ENCODE peak calls at places on chromosomes 4 and X, in four cellular contexts. One of them, this sample, is unnamed. For H3K4me1, the result is how much of the 10 kb centered on the place peaks cover.

GRCh38 chrX:153878285-153878779 is 7.6 kb downstream of the L1CAM start:
- DNase-seq in right cardiac atrium: no peak
- DNase-seq in psoas muscle: no peak
- DNase-seq in Peyer's patch: no peak
- DNase-seq in this sample: no peak

GRCh38 chr4:87896020-87896621 is 63.4 kb downstream of the MEPE start:
- DNase-seq in Peyer's patch: no peak
- DNase-seq in psoas muscle: no peak
- DNase-seq in right cardiac atrium: no peak
- DNase-seq in this sample: peak

GRCh38 chrX:101415180-101416130 is 7.4 kb downstream of the HNRNPH2 start:
- DNase-seq in Peyer's patch: no peak
- DNase-seq in psoas muscle: no peak
- DNase-seq in right cardiac atrium: no peak
- DNase-seq in this sample: no peak

GRCh38 chrX:150526692-150527091 is 41.7 kb upstream of the MTM1 start:
- DNase-seq in Peyer's patch: no peak
- DNase-seq in right cardiac atrium: no peak
- DNase-seq in psoas muscle: no peak
- DNase-seq in this sample: no peak

GRCh38 chrX:71118032-71118984 is at the start of gene MED12:
- DNase-seq in Peyer's patch: peak
- DNase-seq in right cardiac atrium: peak
- DNase-seq in psoas muscle: peak
- DNase-seq in this sample: peak

GRCh38 chrX:80876877-80877276 is 67.2 kb upstream of the BRWD3 start:
- DNase-seq in psoas muscle: no peak
- DNase-seq in right cardiac atrium: no peak
- DNase-seq in Peyer's patch: no peak
- DNase-seq in this sample: no peak

GRCh38 chr4:26076000-26076587 is 162.1 kb downstream of the SMIM20 start:
- DNase-seq in right cardiac atrium: no peak
- DNase-seq in Peyer's patch: no peak
- DNase-seq in psoas muscle: no peak
- DNase-seq in this sample: peak

GRCh38 chrX:74656079-74656745 is 41.8 kb upstream of the RLIM start:
- DNase-seq in right cardiac atrium: no peak
- DNase-seq in Peyer's patch: no peak
- DNase-seq in psoas muscle: no peak
- DNase-seq in this sample: no peak

GRCh38 chrX:34654939-34655338 is 2.1 kb downstream of the TMEM47 start:
- DNase-seq in Peyer's patch: no peak
- DNase-seq in right cardiac atrium: no peak
- DNase-seq in psoas muscle: no peak
- DNase-seq in this sample: no peak

GRCh38 chr4:807792-808191 is 18.1 kb downstream of the CPLX1 start:
- DNase-seq in Peyer's patch: peak
- DNase-seq in psoas muscle: no peak
- DNase-seq in right cardiac atrium: no peak
- DNase-seq in this sample: no peak

GRCh38 chr4:124952601-124953000 is 240.1 kb upstream of the ANKRD50 start:
- DNase-seq in right cardiac atrium: no peak
- DNase-seq in psoas muscle: no peak
- DNase-seq in Peyer's patch: no peak
- DNase-seq in this sample: no peak

GRCh38 chr4:55866290-55866907 is 13.0 kb downstream of the EXOC1 start:
- DNase-seq in Peyer's patch: no peak
- DNase-seq in psoas muscle: no peak
- DNase-seq in right cardiac atrium: no peak
- DNase-seq in this sample: no peak

GRCh38 chrX:40088299-40088625 is 9.5 kb downstream of the BCOR start:
- DNase-seq in right cardiac atrium: no peak
- DNase-seq in Peyer's patch: no peak
- DNase-seq in psoas muscle: no peak
- DNase-seq in this sample: no peak
- H3K4me3 ChIP-seq in right cardiac atrium: no peak
- H3K4me3 ChIP-seq in Peyer's patch: no peak
- H3K4me3 ChIP-seq in psoas muscle: no peak
- H3K4me3 ChIP-seq in this sample: no peak

DNA sequence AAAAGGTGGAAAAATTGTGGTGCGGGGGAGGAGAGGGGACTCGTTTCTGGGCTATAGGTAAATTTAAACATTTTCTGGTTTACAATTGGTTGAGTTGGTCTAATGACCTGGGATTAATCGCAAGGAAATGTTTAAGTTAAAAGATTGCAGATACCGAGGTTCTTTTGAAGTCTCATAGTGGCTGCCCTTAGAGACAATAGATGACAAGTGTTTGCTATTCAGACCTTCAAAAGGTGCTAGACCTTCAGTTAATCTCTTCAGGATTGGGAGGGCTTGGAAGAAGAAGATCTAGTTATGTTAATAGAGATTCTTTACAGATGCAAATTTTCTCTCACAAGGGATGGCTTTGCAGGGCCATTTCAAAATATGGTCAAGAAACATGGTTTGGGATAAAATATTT is 2286.1 kb upstream of the AGA start:
- DNase-seq in right cardiac atrium: no peak
- DNase-seq in Peyer's patch: no peak
- DNase-seq in psoas muscle: no peak
- DNase-seq in this sample: no peak
- H3K4me1 ChIP-seq in right cardiac atrium: under half
- H3K4me1 ChIP-seq in Peyer's patch: under half
- H3K4me1 ChIP-seq in psoas muscle: under half
- H3K4me1 ChIP-seq in this sample: under half

GRCh38 chr4:173046818-173047217 is 121.8 kb upstream of the GALNT7 start:
- DNase-seq in right cardiac atrium: no peak
- DNase-seq in psoas muscle: no peak
- DNase-seq in Peyer's patch: no peak
- DNase-seq in this sample: no peak
- H3K27ac ChIP-seq in right cardiac atrium: no peak
- H3K27ac ChIP-seq in psoas muscle: no peak
- H3K27ac ChIP-seq in Peyer's patch: no peak
- H3K27ac ChIP-seq in this sample: no peak

GRCh38 chr4:2839060-2839459 is 4.6 kb upstream of the ADD1 start:
- DNase-seq in psoas muscle: no peak
- DNase-seq in Peyer's patch: no peak
- DNase-seq in right cardiac atrium: no peak
- DNase-seq in this sample: peak

GRCh38 chr4:2846172-2846571 is 2.5 kb downstream of the ADD1 start:
- DNase-seq in right cardiac atrium: no peak
- DNase-seq in psoas muscle: no peak
- DNase-seq in Peyer's patch: no peak
- DNase-seq in this sample: no peak

GRCh38 chr4:2843023-2843908 is at the start of gene ADD1:
- DNase-seq in right cardiac atrium: peak
- DNase-seq in Peyer's patch: peak
- DNase-seq in psoas muscle: peak
- DNase-seq in this sample: peak

GRCh38 chr4:2843909-2844584 is 403 bp downstream of the ADD1 start:
- DNase-seq in right cardiac atrium: peak
- DNase-seq in Peyer's patch: peak
- DNase-seq in psoas muscle: peak
- DNase-seq in this sample: no peak

GRCh38 chr4:2842667-2843022 is 999 bp upstream of the ADD1 start:
- DNase-seq in Peyer's patch: no peak
- DNase-seq in psoas muscle: no peak
- DNase-seq in right cardiac atrium: no peak
- DNase-seq in this sample: no peak
- H3K4me3 ChIP-seq in Peyer's patch: peak
- H3K4me3 ChIP-seq in psoas muscle: peak
- H3K4me3 ChIP-seq in right cardiac atrium: peak
- H3K4me3 ChIP-seq in this sample: peak

DNA sequence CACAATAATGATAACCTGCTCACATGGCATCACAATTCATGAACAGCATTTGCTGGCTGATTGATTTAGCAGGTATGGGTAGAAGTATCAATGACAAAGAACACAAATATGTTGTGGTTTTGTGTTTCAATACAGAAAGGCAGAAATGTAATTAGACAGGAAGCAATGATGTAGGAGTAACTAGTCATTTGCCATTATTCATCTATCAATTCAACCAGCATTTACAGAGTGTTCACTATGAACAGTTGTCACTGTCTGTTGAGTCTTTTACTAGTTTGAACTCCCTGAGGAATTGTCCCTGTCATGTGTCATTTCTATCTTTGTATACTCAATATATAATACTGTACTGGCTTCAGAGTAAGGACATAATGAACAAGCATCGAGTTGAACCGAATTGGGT is 51.5 kb upstream of the ARHGAP24 start:
- DNase-seq in psoas muscle: no peak
- DNase-seq in Peyer's patch: no peak
- DNase-seq in right cardiac atrium: no peak
- DNase-seq in this sample: no peak
- H3K4me1 ChIP-seq in psoas muscle: under half
- H3K4me1 ChIP-seq in Peyer's patch: under half
- H3K4me1 ChIP-seq in right cardiac atrium: under half
- H3K4me1 ChIP-seq in this sample: under half

DNA sequence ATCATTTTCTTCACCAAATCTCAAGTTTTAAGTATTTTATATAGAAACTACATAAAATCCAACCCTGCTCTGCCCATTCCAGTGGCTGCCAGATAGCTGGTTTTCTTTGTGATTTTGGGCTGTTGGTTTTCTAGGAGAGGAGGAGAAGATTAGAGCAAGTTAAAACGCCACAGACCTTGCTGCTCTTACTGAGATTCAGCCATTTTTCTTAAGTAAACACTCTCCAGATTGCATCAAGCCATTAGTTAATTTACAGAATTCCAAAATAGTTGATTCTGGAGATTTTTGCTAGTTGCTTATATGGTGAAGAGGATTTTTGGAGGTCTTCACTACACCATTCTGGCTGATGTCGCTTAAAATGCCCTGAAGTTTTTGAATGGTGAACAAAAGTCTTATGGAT is 366.2 kb downstream of the MAPK10 start:
- DNase-seq in psoas muscle: no peak
- DNase-seq in right cardiac atrium: no peak
- DNase-seq in Peyer's patch: no peak
- DNase-seq in this sample: no peak
- H3K27ac ChIP-seq in psoas muscle: no peak
- H3K27ac ChIP-seq in right cardiac atrium: no peak
- H3K27ac ChIP-seq in Peyer's patch: no peak
- H3K27ac ChIP-seq in this sample: no peak

GRCh38 chrX:47936224-47936939 is 67.4 kb downstream of the ZNF182 start:
- DNase-seq in right cardiac atrium: peak
- DNase-seq in psoas muscle: no peak
- DNase-seq in Peyer's patch: no peak
- DNase-seq in this sample: no peak
- H3K4me3 ChIP-seq in right cardiac atrium: peak
- H3K4me3 ChIP-seq in psoas muscle: no peak
- H3K4me3 ChIP-seq in Peyer's patch: no peak
- H3K4me3 ChIP-seq in this sample: no peak

GRCh38 chr4:8188743-8189550 is 10.1 kb upstream of the SH3TC1 start:
- DNase-seq in psoas muscle: peak
- DNase-seq in Peyer's patch: no peak
- DNase-seq in right cardiac atrium: peak
- DNase-seq in this sample: peak

GRCh38 chr4:8191136-8191747 is 7.8 kb upstream of the SH3TC1 start:
- DNase-seq in Peyer's patch: no peak
- DNase-seq in right cardiac atrium: peak
- DNase-seq in psoas muscle: peak
- DNase-seq in this sample: peak

GRCh38 chr4:8186883-8187282 is 12.2 kb upstream of the SH3TC1 start:
- DNase-seq in psoas muscle: no peak
- DNase-seq in right cardiac atrium: no peak
- DNase-seq in Peyer's patch: no peak
- DNase-seq in this sample: no peak

GRCh38 chr4:8188085-8188484 is 11.0 kb upstream of the SH3TC1 start:
- DNase-seq in right cardiac atrium: peak
- DNase-seq in psoas muscle: no peak
- DNase-seq in Peyer's patch: no peak
- DNase-seq in this sample: no peak

GRCh38 chr4:8189551-8190466 is 9.3 kb upstream of the SH3TC1 start:
- DNase-seq in right cardiac atrium: peak
- DNase-seq in Peyer's patch: no peak
- DNase-seq in psoas muscle: no peak
- DNase-seq in this sample: no peak
- H3K4me1 ChIP-seq in right cardiac atrium: under half
- H3K4me1 ChIP-seq in Peyer's patch: under half
- H3K4me1 ChIP-seq in psoas muscle: under half
- H3K4me1 ChIP-seq in this sample: under half

DNA sequence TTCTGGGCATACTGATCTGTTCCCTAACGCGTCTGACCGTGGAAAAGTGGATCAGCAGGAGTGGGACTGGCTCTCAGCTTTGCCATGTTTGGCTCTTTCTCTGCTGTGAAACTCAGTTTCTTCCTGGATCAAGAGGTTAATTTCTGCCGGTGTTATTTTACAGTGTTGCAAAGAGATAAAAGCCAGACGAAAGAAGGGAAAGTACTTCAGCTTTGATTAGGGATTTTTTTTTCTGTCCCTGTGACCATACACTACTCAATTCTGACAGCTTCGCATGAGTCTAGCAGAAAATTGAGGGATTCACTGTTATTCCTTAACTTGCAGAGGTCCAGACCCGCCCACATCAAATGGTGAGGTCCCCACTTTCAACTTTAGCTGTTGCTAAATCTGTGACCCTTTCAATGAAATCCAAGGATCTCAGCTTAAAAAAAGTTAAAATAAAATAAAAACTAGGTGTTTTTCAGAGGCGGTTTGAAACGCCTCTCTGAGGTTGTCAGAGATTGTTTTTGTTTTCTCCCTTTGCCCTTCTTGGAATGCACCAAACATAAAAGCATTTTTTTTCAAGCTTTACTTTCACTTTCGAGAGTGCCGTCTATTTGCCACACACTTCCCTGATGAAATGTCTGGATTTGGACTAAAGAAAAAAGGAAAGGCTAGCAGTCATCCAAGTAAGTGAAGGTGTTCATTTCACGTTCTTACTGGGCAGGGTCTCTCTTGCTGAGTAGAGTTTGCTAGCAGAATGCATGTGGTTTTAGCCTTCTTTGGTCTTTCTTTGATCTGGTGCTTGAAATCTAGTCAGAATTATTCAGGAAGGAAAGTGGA is at the start of gene TLR3:
- DNase-seq in right cardiac atrium: no peak
- DNase-seq in Peyer's patch: no peak
- DNase-seq in psoas muscle: no peak
- DNase-seq in this sample: no peak
- H3K27ac ChIP-seq in right cardiac atrium: peak
- H3K27ac ChIP-seq in Peyer's patch: peak
- H3K27ac ChIP-seq in psoas muscle: peak
- H3K27ac ChIP-seq in this sample: peak

This sample was measured in ascending aorta.